ENCODE peak calls at places on chromosomes 4 and X, in ten cellular contexts. P is Kasumi-1, I is posterior vena cava, L is GM03348, A is NCI-H2081, R is chondrocyte, U is HEK293T, C is A549, W is mesendoderm, T is sciatic nerve. S is an unnamed sample.

GRCh38 chrX:107565916-107566602 is 62.3 kb upstream of the PRPS1 start:
- DNase-seq in P (no peak), I (no peak), L (no peak), A (peak), R (no peak), U (peak), C (peak), W (peak), T (no peak), S (no peak)

GRCh38 chr4:40909363-40909876 is 159.7 kb downstream of the NSUN7 start:
- DNase-seq in P (no peak), I (no peak), L (peak), A (peak), R (no peak), U (no peak), C (no peak), W (no peak), T (no peak), S (no peak)

GRCh38 chrX:132831336-132831973 is 127.0 kb downstream of the HS6ST2 start:
- DNase-seq in P (no peak), I (no peak), L (no peak), A (no peak), R (no peak), U (no peak), C (no peak), W (no peak), T (no peak), S (no peak)

GRCh38 chr4:80340036-80340435 is 4.5 kb downstream of the CFAP299 start:
- DNase-seq in P (no peak), I (no peak), L (peak), A (no peak), R (no peak), U (no peak), C (no peak), W (no peak), T (no peak), S (no peak)

GRCh38 chr4:109040441-109040840 is 262.0 kb downstream of the COL25A1 start:
- DNase-seq in P (peak), I (no peak), L (no peak), A (no peak), R (no peak), U (no peak), C (no peak), W (no peak), T (no peak), S (no peak)

GRCh38 chr4:120062663-120063195 is 3.9 kb downstream of the MAD2L1 start:
- DNase-seq in P (no peak), I (no peak), L (no peak), A (no peak), R (no peak), U (no peak), C (no peak), W (no peak), T (no peak), S (no peak)

GRCh38 chrX:115068896-115069295 is 51.5 kb upstream of the IL13RA2 start:
- DNase-seq in P (no peak), I (peak), L (no peak), A (no peak), R (no peak), U (no peak), C (no peak), W (no peak), T (no peak), S (no peak)

GRCh38 chr4:14827111-14827510 is 175.2 kb upstream of the CPEB2 start:
- DNase-seq in P (no peak), I (peak), L (no peak), A (no peak), R (no peak), U (no peak), C (no peak), W (no peak), T (no peak), S (no peak)

GRCh38 chr4:186644316-186644638 is 79.4 kb downstream of the FAT1 start:
- DNase-seq in P (no peak), I (no peak), L (no peak), A (no peak), R (no peak), U (no peak), C (no peak), W (no peak), T (no peak), S (no peak)

GRCh38 chr4:35526456-35526855 is 717.9 kb downstream of the ARAP2 start:
- DNase-seq in P (no peak), I (no peak), L (no peak), A (no peak), R (no peak), U (no peak), C (no peak), W (no peak), T (no peak), S (no peak)

GRCh38 chr4:76723916-76724315 is 174.0 kb downstream of the SOWAHB start:
- DNase-seq in P (no peak), I (no peak), L (peak), A (no peak), R (no peak), U (no peak), C (peak), W (peak), T (no peak), S (no peak)

GRCh38 chr4:182738283-182739047 is 178.7 kb downstream of the DCTD start:
- DNase-seq in P (no peak), I (no peak), L (no peak), A (no peak), R (no peak), U (no peak), C (no peak), W (no peak), T (no peak), S (no peak)

GRCh38 chr4:153764611-153765368 is 5.0 kb upstream of the RNF175 start:
- DNase-seq in P (peak), I (no peak), L (no peak), A (no peak), R (no peak), U (no peak), C (no peak), W (no peak), T (no peak), S (no peak)

GRCh38 chrX:115642304-115642703 is 81.3 kb downstream of the PLS3 start:
- DNase-seq in P (peak), I (no peak), L (no peak), A (no peak), R (no peak), U (no peak), C (peak), W (peak), T (no peak), S (no peak)

GRCh38 chr4:136725286-136726081 is 806.8 kb downstream of the PCDH18 start:
- DNase-seq in P (no peak), I (no peak), L (no peak), A (no peak), R (no peak), U (no peak), C (no peak), W (no peak), T (no peak), S (no peak)

GRCh38 chrX:141278306-141278705 is 36.0 kb upstream of the SPANXC start:
- DNase-seq in P (peak), I (no peak), L (peak), A (no peak), R (no peak), U (peak), C (peak), W (peak), T (no peak), S (peak)

GRCh38 chrX:17986440-17986839 is 125.3 kb upstream of the RAI2 start:
- DNase-seq in P (no peak), I (no peak), L (no peak), A (no peak), R (no peak), U (no peak), C (no peak), W (no peak), T (no peak), S (no peak)

GRCh38 chrX:89021964-89022363 is 274.9 kb downstream of the CPXCR1 start:
- DNase-seq in P (no peak), I (no peak), L (no peak), A (no peak), R (no peak), U (no peak), C (no peak), W (no peak), T (no peak), S (no peak)

GRCh38 chr4:142549726-142550463 is 296.2 kb downstream of the INPP4B start:
- DNase-seq in P (peak), I (no peak), L (peak), A (peak), R (no peak), U (no peak), C (peak), W (peak), T (no peak), S (no peak)

GRCh38 chr4:617644-618330 is 7.6 kb upstream of the PDE6B start:
- DNase-seq in P (no peak), I (peak), L (no peak), A (no peak), R (peak), U (no peak), C (no peak), W (peak), T (peak), S (no peak)

GRCh38 chrX:105662248-105662647 is 160.1 kb upstream of the NRK start:
- DNase-seq in P (no peak), I (no peak), L (no peak), A (no peak), R (no peak), U (no peak), C (no peak), W (no peak), T (no peak), S (no peak)

GRCh38 chr4:118743867-118744266 is 58.7 kb downstream of the METTL14 start:
- DNase-seq in P (peak), I (peak), L (no peak), A (no peak), R (no peak), U (no peak), C (no peak), W (no peak), T (no peak), S (no peak)

GRCh38 chr4:138616775-138617174 is 374.6 kb upstream of the SLC7A11 start:
- DNase-seq in P (no peak), I (no peak), L (peak), A (no peak), R (no peak), U (no peak), C (no peak), W (no peak), T (no peak), S (no peak)

GRCh38 chr4:113278324-113278934 is 229.0 kb downstream of the ANK2 start:
- DNase-seq in P (peak), I (no peak), L (peak), A (peak), R (no peak), U (peak), C (peak), W (peak), T (peak), S (peak)

GRCh38 chr4:185122681-185123345 is 20.3 kb upstream of the SLC25A4 start:
- DNase-seq in P (no peak), I (no peak), L (no peak), A (no peak), R (no peak), U (no peak), C (no peak), W (no peak), T (no peak), S (no peak)

S was measured in D341Med.